ENCODE peak calls at places on chromosomes 12 and 14, in seven cellular contexts. C is fibroblast of pulmonary artery; G is A549; M is fibroblast of the aortic adventitia; X is dorsolateral prefrontal cortex; K is foreskin fibroblast; O is CD8-positive, alpha-beta T cell. N is an unnamed sample.

GRCh38 chr12:112796067-112796466 is 4.5 kb downstream of the RPH3A start:
- DNase-seq in X (no peak), K (no peak), C (no peak), G (peak), O (no peak), M (no peak), N (no peak)

GRCh38 chr14:75879031-75879430 is 102.8 kb downstream of the TGFB3 start:
- DNase-seq in K (peak), C (peak), X (no peak), M (peak), G (peak), O (no peak), N (peak)

GRCh38 chr12:124720019-124720686 is 143.5 kb downstream of the SCARB1 start:
- DNase-seq in K (peak), M (peak), C (peak), O (no peak), X (no peak), G (peak), N (no peak)

GRCh38 chr12:124302241-124302806 is 7.4 kb downstream of the RFLNA start:
- DNase-seq in O (no peak), G (no peak), X (no peak), K (no peak), C (no peak), M (no peak), N (no peak)

GRCh38 chr14:95204705-95205104 is 47.4 kb upstream of the DICER1 start:
- DNase-seq in C (no peak), X (no peak), M (no peak), O (no peak), K (no peak), G (no peak), N (no peak)

GRCh38 chr12:29066061-29066588 is 83.0 kb upstream of the FAR2 start:
- DNase-seq in C (peak), K (peak), X (peak), G (no peak), O (no peak), M (peak), N (peak)

GRCh38 chr12:130498589-130499385 is 161.1 kb downstream of the PIWIL1 start:
- DNase-seq in X (no peak), G (no peak), K (no peak), O (no peak), C (no peak), M (no peak), N (no peak)

GRCh38 chr12:48109424-48109823 is 3.5 kb upstream of the SENP1 start:
- DNase-seq in G (no peak), O (no peak), K (no peak), X (no peak), M (no peak), C (no peak), N (no peak)

GRCh38 chr14:95547626-95548327 is 12.9 kb downstream of the GLRX5 start:
- DNase-seq in G (no peak), K (no peak), M (peak), O (no peak), X (no peak), C (peak), N (no peak)

GRCh38 chr14:102187583-102188001 is 47.9 kb downstream of the WDR20 start:
- DNase-seq in K (no peak), M (peak), C (no peak), G (no peak), O (no peak), X (no peak), N (no peak)

GRCh38 chr14:102183922-102184677 is 44.4 kb downstream of the WDR20 start:
- DNase-seq in K (no peak), G (no peak), M (no peak), C (no peak), X (no peak), O (no peak), N (no peak)

GRCh38 chr14:102187044-102187443 is 47.3 kb downstream of the WDR20 start:
- DNase-seq in C (peak), M (peak), X (no peak), G (peak), O (no peak), K (peak), N (no peak)

GRCh38 chr14:102184678-102185040 is 45.0 kb downstream of the WDR20 start:
- DNase-seq in O (no peak), K (no peak), X (peak), C (no peak), G (no peak), M (no peak), N (no peak)

DNA sequence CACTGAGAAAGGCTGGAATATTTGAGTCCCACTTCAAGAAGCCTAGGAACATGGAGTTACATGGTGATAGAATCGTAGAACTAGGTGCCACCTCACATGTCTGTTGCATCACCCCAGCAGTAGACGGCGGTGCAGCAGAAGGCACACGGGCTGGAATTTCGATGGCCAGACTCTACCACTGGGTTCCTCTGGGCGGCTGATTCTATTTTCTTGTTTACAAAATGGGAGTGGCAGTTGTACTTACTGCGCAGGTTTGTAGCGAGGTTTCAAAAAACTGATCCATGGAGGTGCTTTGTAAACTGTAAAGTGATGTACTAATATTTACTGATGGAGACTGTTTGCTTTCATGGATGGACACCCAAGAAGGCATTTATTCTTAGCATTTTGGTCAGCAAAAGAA is 45.7 kb downstream of the WDR20 start:
- DNase-seq in G (peak), M (no peak), C (no peak), O (no peak), K (no peak), X (no peak), N (no peak)
- TF ChIP-seq CTCF in G (no peak), M (no peak), C (no peak), O (no peak), K (no peak), X (no peak), N (no peak)

DNA sequence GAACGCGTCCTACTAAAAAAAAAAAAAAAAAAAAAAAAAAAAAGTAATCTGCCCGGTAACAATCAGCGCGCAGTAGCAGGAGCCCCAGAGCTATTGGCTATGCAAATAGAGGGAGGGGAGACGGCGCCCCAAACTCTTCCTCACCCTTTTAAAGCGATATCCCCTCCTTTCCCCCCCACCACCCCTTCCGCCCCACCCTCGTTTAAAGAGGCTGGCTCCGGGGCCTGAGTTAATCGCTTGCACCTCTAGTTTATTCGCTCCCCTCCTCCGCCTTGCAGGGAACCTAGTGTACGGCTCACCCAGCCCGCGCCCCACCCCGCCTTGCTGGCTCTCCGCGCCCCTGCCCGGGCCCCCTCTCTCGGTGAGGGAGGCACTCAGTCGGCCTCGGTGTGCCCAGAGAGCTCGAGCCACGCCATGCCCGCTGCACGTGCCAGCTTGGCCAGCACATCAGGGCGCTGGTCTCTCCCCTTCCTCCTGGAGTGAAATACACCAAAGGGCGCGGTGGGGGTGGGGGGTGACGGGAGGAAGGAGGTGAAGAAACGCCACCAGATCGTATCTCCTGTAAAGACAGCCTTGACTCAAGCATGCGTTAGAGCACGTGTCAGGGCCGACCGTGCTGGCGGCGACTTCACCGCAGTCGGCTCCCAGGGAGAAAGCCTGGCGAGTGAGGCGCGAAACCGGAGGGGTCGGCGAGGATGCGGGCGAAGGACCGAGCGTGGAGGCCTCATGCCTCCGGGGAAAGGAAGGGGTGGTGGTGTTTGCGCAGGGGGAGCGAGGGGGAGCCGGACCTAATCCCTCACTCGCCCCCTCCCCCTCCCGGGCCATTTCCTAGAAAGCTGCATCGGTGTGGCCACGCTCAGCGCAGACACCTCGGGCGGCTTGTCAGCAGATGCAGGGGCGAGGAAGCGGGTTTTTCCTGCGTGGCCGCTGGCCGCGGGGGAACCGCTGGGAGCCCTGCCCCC is 1.3 kb upstream of the CCND2 start:
- DNase-seq in K (peak), G (no peak), C (peak), M (peak), O (peak), X (no peak), N (peak)
- H3K4me3 ChIP-seq in K (no peak), G (peak), C (peak), M (peak), O (peak), X (peak), N (peak)

DNA sequence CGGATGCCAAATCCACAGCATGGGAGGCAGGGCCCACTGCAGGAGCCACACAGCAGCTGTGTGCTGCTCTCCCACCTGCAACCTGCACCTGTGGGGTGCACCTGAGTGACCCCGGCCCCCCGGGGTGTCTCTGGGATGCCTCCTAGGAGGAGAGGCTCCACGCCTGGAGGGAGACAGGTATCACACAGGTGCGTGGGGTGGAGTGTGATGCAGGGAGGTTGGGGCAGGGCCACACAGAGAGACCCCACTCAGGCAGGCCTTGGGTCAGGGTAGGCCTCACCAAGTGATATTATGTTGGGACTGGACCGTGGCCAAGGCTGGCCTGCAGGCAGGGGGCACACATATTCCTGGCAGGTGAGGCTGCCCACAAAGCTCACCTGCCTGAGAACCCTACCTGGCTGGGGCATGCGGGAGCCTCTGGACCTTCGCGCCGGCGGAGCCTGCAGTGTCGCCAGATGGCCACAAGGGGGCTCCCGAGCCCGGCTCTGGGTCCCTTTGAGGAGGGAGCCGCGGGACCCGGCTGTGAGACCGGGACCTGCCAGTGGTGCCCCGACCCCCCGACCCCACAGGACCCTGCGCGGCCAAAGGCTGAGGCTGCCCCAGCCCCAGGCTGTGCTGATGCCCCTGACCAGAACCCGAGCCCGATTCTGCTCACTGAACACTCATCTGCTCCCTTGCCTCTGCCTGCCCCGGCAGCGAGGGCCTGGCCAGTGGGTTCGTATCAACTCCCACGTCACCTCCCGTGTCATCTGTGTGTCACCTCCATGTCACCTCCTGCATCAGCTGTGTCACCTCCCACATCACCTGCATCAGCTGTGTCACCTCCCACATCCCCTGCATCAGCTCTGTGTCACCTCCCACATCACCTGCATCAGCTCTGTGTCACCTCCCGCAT is 11.4 kb downstream of the TMEM121 start:
- DNase-seq in O (peak), G (no peak), X (peak), K (no peak), M (no peak), C (no peak), N (peak)
- TF ChIP-seq CTCF in O (peak), G (peak), X (peak), K (peak), M (peak), C (peak), N (peak)

GRCh38 chr14:104509673-104510072 is 69.9 kb upstream of the C14orf180 start:
- DNase-seq in O (peak), K (no peak), C (no peak), M (no peak), G (no peak), X (no peak), N (no peak)
- H3K4me3 ChIP-seq in O (no peak), K (no peak), C (no peak), M (no peak), G (no peak), X (no peak), N (no peak)

GRCh38 chr12:108514468-108514972 is 557 bp upstream of the FICD start:
- DNase-seq in O (no peak), C (no peak), X (no peak), G (no peak), M (no peak), K (no peak), N (no peak)
- TF ChIP-seq CTCF in O (no peak), C (no peak), X (no peak), G (no peak), M (no peak), K (no peak), N (no peak)

GRCh38 chr12:4245446-4245845 is 28.1 kb upstream of the CCND2 start:
- DNase-seq in K (no peak), C (no peak), M (no peak), G (no peak), X (no peak), O (no peak), N (no peak)

GRCh38 chr12:4242595-4242994 is 31.0 kb upstream of the CCND2 start:
- DNase-seq in M (no peak), C (no peak), O (no peak), X (no peak), K (no peak), G (no peak), N (no peak)

GRCh38 chr12:4244868-4245267 is 28.7 kb upstream of the CCND2 start:
- DNase-seq in X (no peak), O (no peak), C (no peak), M (no peak), K (no peak), G (no peak), N (no peak)

GRCh38 chr12:4243098-4243795 is 30.3 kb upstream of the CCND2 start:
- DNase-seq in C (no peak), K (no peak), X (no peak), G (no peak), O (no peak), M (no peak), N (no peak)

GRCh38 chr12:4246116-4246515 is 27.4 kb upstream of the CCND2 start:
- DNase-seq in X (no peak), C (no peak), O (no peak), M (no peak), K (no peak), G (no peak), N (peak)
- H3K4me3 ChIP-seq in X (no peak), C (no peak), O (no peak), M (no peak), K (no peak), G (no peak), N (no peak)

GRCh38 chr14:42909659-42910058 is 1303.0 kb downstream of the LRFN5 start:
- DNase-seq in X (no peak), K (no peak), G (no peak), M (no peak), O (no peak), C (no peak), N (no peak)

GRCh38 chr14:42911642-42912041 is 1305.0 kb downstream of the LRFN5 start:
- DNase-seq in K (no peak), C (peak), M (peak), G (peak), O (no peak), X (no peak), N (no peak)
- TF ChIP-seq CTCF in K (no peak), C (peak), M (peak), G (peak), O (no peak), X (no peak), N (no peak)

GRCh38 chr14:52124791-52125661 is 56.2 kb upstream of the NID2 start:
- DNase-seq in M (peak), X (no peak), C (peak), K (peak), O (no peak), G (peak), N (no peak)
- H3K4me3 ChIP-seq in M (no peak), X (no peak), C (no peak), K (no peak), O (no peak), G (no peak), N (no peak)

GRCh38 chr14:77059276-77059934 is 30.9 kb upstream of the IRF2BPL start:
- DNase-seq in C (peak), G (peak), M (peak), K (peak), X (peak), O (no peak), N (peak)
- TF ChIP-seq CTCF in C (peak), G (no peak), M (peak), K (peak), X (no peak), O (no peak), N (peak)

DNA sequence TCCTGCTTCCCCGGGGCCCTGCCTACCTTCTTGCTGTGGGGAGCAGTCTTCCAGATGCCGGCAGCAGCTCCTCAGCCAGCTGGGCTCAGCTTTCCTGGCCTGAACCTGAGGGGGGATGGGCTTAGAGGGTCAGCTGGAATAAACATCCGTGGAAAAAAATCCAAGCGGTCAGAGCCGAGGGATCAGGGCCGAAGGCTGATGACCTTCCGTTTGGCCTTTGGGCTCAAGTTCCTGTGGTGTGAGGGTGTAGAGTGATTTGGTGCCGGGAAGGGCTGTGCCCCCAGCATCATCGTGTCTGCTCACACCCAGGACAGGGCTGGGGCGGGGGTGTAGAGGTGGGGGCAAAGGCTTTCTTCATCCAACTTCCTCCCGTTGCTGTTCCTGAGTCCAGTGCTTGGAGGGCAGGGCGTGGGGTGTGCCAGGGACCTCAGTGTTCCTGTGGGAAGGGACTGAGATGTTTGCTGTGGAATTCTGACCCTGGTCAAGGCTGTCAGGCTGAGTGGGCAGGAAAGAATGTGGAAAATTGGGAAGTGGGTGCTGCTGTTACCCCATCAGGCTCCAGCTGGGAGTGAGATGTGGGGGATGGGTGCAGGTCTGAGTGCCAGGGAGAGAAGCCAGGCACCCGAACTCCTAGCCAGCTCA is 2.6 kb downstream of the SMIM41 start:
- DNase-seq in X (no peak), K (peak), M (peak), G (no peak), C (peak), O (no peak), N (no peak)
- H3K4me3 ChIP-seq in X (no peak), K (no peak), M (no peak), G (no peak), C (no peak), O (no peak), N (no peak)